ENCODE peak calls at places on chromosomes 4 and X, in six cellular contexts. B is stimulated activated CD4-positive, alpha-beta T cell treated with anti-CD3 and anti-CD28 coated beads, Interleukin-4, amount 100 ng/mL, for 4 hours; A is stimulated activated CD8-positive, alpha-beta memory T cell treated with anti-CD3 and anti-CD28 coated beads, Interleukin-7, amount 100 ng/mL, for 1 hour; G is effector memory CD4-positive, alpha-beta T cell; M is mesenchymal stem cell; X is midbrain. N is an unnamed sample.

GRCh38 chr4:87093443-87094123 is 126.8 kb downstream of the KLHL8 start:
- DNase-seq in G (peak), X (peak), B (peak), M (peak), A (peak), N (no peak)

GRCh38 chrX:153646620-153647373 is at the start of gene DUSP9:
- DNase-seq in M (peak), B (no peak), G (no peak), A (no peak), X (no peak), N (no peak)

GRCh38 chrX:110759785-110760184 is 35.8 kb downstream of the CHRDL1 start:
- DNase-seq in X (no peak), M (no peak), A (no peak), G (no peak), B (no peak), N (no peak)

GRCh38 chr4:73869130-73870055 is at the start of gene CXCL1:
- DNase-seq in G (no peak), X (no peak), M (peak), A (no peak), B (no peak), N (no peak)

GRCh38 chr4:107733431-107733925 is 13.4 kb upstream of the PAPSS1 start:
- DNase-seq in M (no peak), X (no peak), B (no peak), G (no peak), A (no peak), N (no peak)

GRCh38 chr4:6771229-6771671 is 11.3 kb upstream of the KIAA0232 start:
- DNase-seq in X (peak), B (no peak), G (no peak), A (no peak), M (peak), N (no peak)

GRCh38 chr4:175109933-175110332 is 191.8 kb downstream of the ADAM29 start:
- DNase-seq in B (no peak), A (no peak), M (no peak), G (no peak), X (no peak), N (no peak)

GRCh38 chr4:172344266-172344772 is 531.1 kb downstream of the GALNTL6 start:
- DNase-seq in A (no peak), X (no peak), M (no peak), B (no peak), G (no peak), N (no peak)

GRCh38 chr4:76883147-76883546 is 14.8 kb downstream of the SOWAHB start:
- DNase-seq in X (no peak), B (no peak), M (peak), A (no peak), G (no peak), N (no peak)

GRCh38 chr4:18014269-18014668 is 7.3 kb downstream of the LCORL start:
- DNase-seq in G (no peak), M (no peak), B (no peak), A (no peak), X (no peak), N (no peak)

GRCh38 chrX:45959567-45959966 is 585.7 kb downstream of the ZNF674 start:
- DNase-seq in B (no peak), X (no peak), A (no peak), M (no peak), G (no peak), N (no peak)

GRCh38 chrX:8731579-8732395 is at the start of gene ANOS1:
- DNase-seq in X (peak), M (peak), A (no peak), B (no peak), G (no peak), N (no peak)

GRCh38 chrX:110173192-110174175 is 144.4 kb downstream of the AMMECR1 start:
- DNase-seq in A (no peak), M (peak), B (no peak), X (no peak), G (no peak), N (no peak)

GRCh38 chr4:101818362-101818761 is 27.8 kb downstream of the BANK1 start:
- DNase-seq in A (no peak), X (no peak), B (no peak), M (peak), G (no peak), N (no peak)

GRCh38 chr4:112979881-112980421 is 69.5 kb upstream of the ANK2 start:
- DNase-seq in M (no peak), A (no peak), B (no peak), X (no peak), G (no peak), N (no peak)

GRCh38 chr4:146442801-146443200 is 78.9 kb downstream of the SLC10A7 start:
- DNase-seq in A (no peak), G (no peak), M (peak), X (no peak), B (no peak), N (no peak)

GRCh38 chr4:162699629-162700028 is 467.1 kb downstream of the NAF1 start:
- DNase-seq in G (no peak), A (no peak), M (no peak), X (no peak), B (no peak), N (no peak)

GRCh38 chr4:132992686-132993085 is 156.4 kb upstream of the PCDH10 start:
- DNase-seq in G (no peak), M (no peak), X (peak), A (no peak), B (no peak), N (no peak)

GRCh38 chrX:40085086-40085551 is 12.6 kb downstream of the BCOR start:
- DNase-seq in X (no peak), M (peak), G (no peak), B (no peak), A (no peak), N (no peak)

GRCh38 chrX:45537936-45538335 is 337.3 kb upstream of the DIPK2B start:
- DNase-seq in M (no peak), X (no peak), B (no peak), G (no peak), A (no peak), N (no peak)

GRCh38 chr4:183544109-183544508 is 39.3 kb downstream of the ING2 start:
- DNase-seq in A (no peak), B (no peak), X (no peak), M (no peak), G (no peak), N (no peak)

GRCh38 chr4:1192091-1192492 is 19.7 kb upstream of the SPON2 start:
- DNase-seq in M (peak), G (no peak), B (no peak), X (peak), A (no peak), N (no peak)

GRCh38 chr4:100581337-100581736 is 63.5 kb upstream of the EMCN start:
- DNase-seq in B (no peak), A (no peak), G (no peak), M (no peak), X (no peak), N (no peak)

GRCh38 chr4:183329954-183330742 is 7.9 kb upstream of the CLDN24 start:
- DNase-seq in M (no peak), X (no peak), B (no peak), A (no peak), G (no peak), N (no peak)

GRCh38 chrX:136528645-136529315 is 3.2 kb upstream of the VGLL1 start:
- DNase-seq in A (no peak), G (no peak), X (no peak), B (no peak), M (peak), N (no peak)

GRCh38 chrX:153554519-153555167 is 37.2 kb downstream of the ATP2B3 start:
- DNase-seq in G (peak), B (peak), A (peak), X (peak), M (peak), N (peak)

GRCh38 chrX:102832661-102833060 is 104.4 kb upstream of the RAB40AL start:
- DNase-seq in X (no peak), A (no peak), M (peak), B (no peak), G (no peak), N (no peak)

GRCh38 chr4:100042235-100042634 is 92.2 kb upstream of the H2AZ1 start:
- DNase-seq in A (no peak), X (no peak), G (no peak), M (peak), B (no peak), N (no peak)

GRCh38 chr4:116180056-116180690 is 905.2 kb downstream of the TRAM1L1 start:
- DNase-seq in M (peak), X (peak), G (no peak), B (no peak), A (no peak), N (no peak)

GRCh38 chrX:9604111-9604907 is 139.5 kb downstream of the TBL1X start:
- DNase-seq in G (no peak), X (peak), M (no peak), A (no peak), B (no peak), N (no peak)

GRCh38 chr4:183118585-183118984 is 19.5 kb downstream of the WWC2 start:
- DNase-seq in B (no peak), M (peak), G (no peak), X (no peak), A (no peak), N (no peak)

GRCh38 chrX:39613997-39614679 is 483.6 kb downstream of the BCOR start:
- DNase-seq in M (no peak), G (no peak), A (no peak), B (peak), X (no peak), N (peak)

GRCh38 chr4:52704676-52705075 is 45.6 kb upstream of the USP46 start:
- DNase-seq in M (no peak), B (no peak), X (no peak), G (no peak), A (no peak), N (no peak)

GRCh38 chr4:56674984-56675383 is 6.1 kb downstream of the HOPX start:
- DNase-seq in A (no peak), B (no peak), G (no peak), M (no peak), X (no peak), N (no peak)

GRCh38 chr4:176563591-176563990 is 229.1 kb downstream of the VEGFC start:
- DNase-seq in B (no peak), X (peak), A (no peak), G (no peak), M (peak), N (no peak)

GRCh38 chrX:17022205-17022604 is 75.7 kb downstream of the REPS2 start:
- DNase-seq in A (no peak), G (no peak), X (no peak), M (no peak), B (no peak), N (no peak)

GRCh38 chr4:186366326-186366725 is 100.3 kb downstream of the F11 start:
- DNase-seq in X (no peak), A (no peak), B (no peak), G (no peak), M (no peak), N (no peak)

GRCh38 chrX:111052478-111052877 is 43.5 kb upstream of the PAK3 start:
- DNase-seq in M (no peak), G (no peak), A (no peak), X (no peak), B (no peak), N (no peak)